ENCODE peak calls at places on chromosomes 4 and X, in ten cellular contexts. C is LoVo; X is SK-MEL-5; S is naive B cell; V is stimulated activated CD8-positive, alpha-beta memory T cell treated with anti-CD3 and anti-CD28 coated beads, Interleukin-4, amount 100 ng/mL, for 24 hours; P is pancreas; B is Karpas-422; Q is HTR-8/SVneo; M is K562; L is dorsolateral prefrontal cortex. T is an unnamed sample.

GRCh38 chr4:113052379-113052951 is 3.0 kb downstream of the ANK2 start:
- DNase-seq in B (no peak), L (peak), V (no peak), P (no peak), C (no peak), S (no peak), X (no peak), Q (no peak), M (peak), T (no peak)

GRCh38 chr4:15695240-15695699 is 7.6 kb upstream of the BST1 start:
- DNase-seq in S (no peak), L (no peak), M (no peak), C (peak), Q (peak), V (no peak), B (no peak), P (no peak), X (peak), T (peak)

GRCh38 chrX:49272426-49272825 is 2.8 kb downstream of the PPP1R3F start:
- DNase-seq in P (peak), V (no peak), C (no peak), X (no peak), L (no peak), S (no peak), Q (no peak), M (no peak), B (no peak), T (no peak)

GRCh38 chr4:64520393-64520792 is 111.1 kb upstream of the TECRL start:
- DNase-seq in Q (no peak), B (no peak), C (no peak), X (no peak), V (no peak), M (no peak), S (no peak), P (no peak), L (no peak), T (no peak)

GRCh38 chr4:109611045-109611616 is 51.1 kb downstream of the MCUB start:
- DNase-seq in B (peak), C (peak), P (no peak), L (no peak), X (no peak), M (no peak), V (no peak), S (no peak), Q (no peak), T (no peak)

GRCh38 chr4:147760695-147761094 is 28.8 kb downstream of the ARHGAP10 start:
- DNase-seq in Q (no peak), M (no peak), L (no peak), X (peak), V (no peak), C (no peak), S (no peak), P (peak), B (no peak), T (no peak)

GRCh38 chr4:6733358-6734164 is 17.6 kb downstream of the BLOC1S4 start:
- DNase-seq in Q (no peak), M (peak), S (no peak), P (no peak), B (no peak), C (no peak), L (no peak), X (no peak), V (no peak), T (no peak)

GRCh38 chr4:48141048-48141447 is 7.0 kb upstream of the TXK start:
- DNase-seq in P (no peak), B (peak), V (no peak), M (peak), C (peak), Q (peak), X (peak), S (peak), L (no peak), T (no peak)

GRCh38 chr4:78510681-78511080 is 40.9 kb upstream of the ANXA3 start:
- DNase-seq in X (no peak), C (no peak), S (no peak), V (no peak), P (no peak), L (no peak), B (no peak), M (no peak), Q (no peak), T (no peak)

GRCh38 chr4:6393544-6394475 is 78.6 kb downstream of the PPP2R2C start:
- DNase-seq in P (no peak), C (no peak), Q (no peak), B (no peak), V (no peak), S (no peak), M (no peak), L (no peak), X (no peak), T (no peak)

GRCh38 chr4:175440776-175441175 is 371.3 kb downstream of the GPM6A start:
- DNase-seq in P (no peak), M (no peak), V (no peak), X (no peak), L (no peak), S (no peak), Q (no peak), B (no peak), C (no peak), T (no peak)

GRCh38 chr4:83179205-83179604 is 64.7 kb upstream of the PLAC8 start:
- DNase-seq in L (no peak), M (no peak), V (no peak), X (no peak), P (no peak), S (no peak), Q (no peak), C (no peak), B (no peak), T (no peak)

GRCh38 chr4:29113960-29114359 is 1606.2 kb upstream of the PCDH7 start:
- DNase-seq in Q (no peak), L (no peak), V (no peak), M (no peak), C (no peak), X (no peak), P (no peak), B (no peak), S (no peak), T (no peak)

GRCh38 chr4:186676531-186677158 is 47.0 kb downstream of the FAT1 start:
- DNase-seq in L (no peak), M (no peak), Q (peak), C (no peak), X (peak), V (no peak), B (no peak), P (no peak), S (no peak), T (no peak)

GRCh38 chr4:6884341-6884870 is 25.2 kb upstream of the TBC1D14 start:
- DNase-seq in C (no peak), S (no peak), V (no peak), L (no peak), P (no peak), M (no peak), X (no peak), Q (no peak), B (no peak), T (no peak)

GRCh38 chrX:40090050-40090804 is 7.5 kb downstream of the BCOR start:
- DNase-seq in Q (no peak), M (peak), C (no peak), P (peak), X (no peak), S (peak), L (no peak), B (no peak), V (no peak), T (no peak)

GRCh38 chr4:10965196-10965595 is 280.6 kb upstream of the CLNK start:
- DNase-seq in S (no peak), Q (no peak), L (no peak), V (no peak), B (no peak), M (no peak), P (no peak), X (no peak), C (no peak), T (no peak)

GRCh38 chr4:151486166-151486565 is 77.2 kb downstream of the FHIP1A start:
- DNase-seq in P (no peak), Q (peak), M (no peak), X (no peak), B (no peak), C (no peak), S (no peak), L (no peak), V (no peak), T (no peak)

GRCh38 chrX:118593407-118593806 is 97.8 kb downstream of the DOCK11 start:
- DNase-seq in Q (no peak), B (peak), M (no peak), S (no peak), X (no peak), P (no peak), L (no peak), V (no peak), C (no peak), T (no peak)

GRCh38 chr4:135508006-135508714 is 1306.6 kb upstream of the PABPC4L start:
- DNase-seq in P (no peak), M (no peak), S (no peak), C (peak), V (no peak), L (no peak), X (peak), Q (peak), B (no peak), T (peak)

GRCh38 chrX:49884290-49884862 is 5.1 kb downstream of the USP27X start:
- DNase-seq in C (peak), V (peak), M (peak), L (peak), S (peak), X (peak), P (peak), B (peak), Q (peak), T (peak)

GRCh38 chr4:6461301-6462165 is 10.9 kb downstream of the PPP2R2C start:
- DNase-seq in B (no peak), Q (no peak), L (peak), V (no peak), C (no peak), P (no peak), M (no peak), S (no peak), X (no peak), T (no peak)

GRCh38 chr4:17068396-17068795 is 170.0 kb upstream of the LDB2 start:
- DNase-seq in S (no peak), L (no peak), P (no peak), V (no peak), X (no peak), B (no peak), C (no peak), Q (no peak), M (no peak), T (no peak)

GRCh38 chr4:79851625-79852304 is 221.3 kb downstream of the ANTXR2 start:
- DNase-seq in C (no peak), S (no peak), Q (no peak), B (no peak), M (no peak), X (no peak), L (no peak), P (no peak), V (no peak), T (no peak)

GRCh38 chr4:163180087-163180486 is 13.4 kb upstream of the NAF1 start:
- DNase-seq in Q (no peak), L (no peak), C (no peak), P (no peak), M (peak), X (no peak), V (no peak), S (no peak), B (no peak), T (no peak)

GRCh38 chr4:148522995-148523394 is 80.8 kb upstream of the NR3C2 start:
- DNase-seq in X (no peak), S (no peak), L (no peak), P (no peak), C (no peak), Q (no peak), M (no peak), B (no peak), V (no peak), T (no peak)

GRCh38 chr4:104294811-104295210 is 199.9 kb downstream of the CXXC4 start:
- DNase-seq in Q (no peak), B (no peak), P (no peak), V (no peak), S (no peak), L (no peak), M (no peak), X (no peak), C (no peak), T (no peak)

GRCh38 chr4:41264212-41264611 is 7.5 kb downstream of the UCHL1 start:
- DNase-seq in Q (no peak), V (no peak), X (no peak), B (no peak), P (no peak), L (no peak), S (no peak), C (no peak), M (no peak), T (no peak)

GRCh38 chr4:74098628-74098995 is 383 bp downstream of the CXCL2 start:
- DNase-seq in V (no peak), Q (no peak), P (no peak), L (no peak), S (peak), B (no peak), C (no peak), M (peak), X (no peak), T (no peak)

GRCh38 chr4:52932586-52933482 is 70.7 kb downstream of the RASL11B start:
- DNase-seq in V (no peak), M (no peak), P (no peak), S (no peak), Q (no peak), L (no peak), B (no peak), C (no peak), X (no peak), T (no peak)

GRCh38 chrX:153662266-153662665 is 11.3 kb downstream of the PNCK start:
- DNase-seq in X (no peak), V (peak), C (peak), S (peak), L (peak), B (peak), P (peak), M (peak), Q (no peak), T (peak)

GRCh38 chr4:8662776-8663175 is 70.2 kb downstream of the CPZ start:
- DNase-seq in V (no peak), Q (no peak), B (no peak), C (no peak), X (no peak), P (no peak), M (no peak), S (no peak), L (no peak), T (no peak)

GRCh38 chr4:164481306-164482091 is 272.4 kb upstream of the SMIM31 start:
- DNase-seq in V (no peak), Q (no peak), S (no peak), M (no peak), C (no peak), B (no peak), X (no peak), P (no peak), L (no peak), T (no peak)

GRCh38 chr4:105923507-105924238 is 28.4 kb downstream of the NPNT start:
- DNase-seq in C (peak), X (peak), V (no peak), L (no peak), M (no peak), Q (no peak), P (no peak), S (no peak), B (no peak), T (peak)

GRCh38 chrX:112839856-112840255 is 775 bp downstream of the AMOT start:
- DNase-seq in V (no peak), Q (no peak), P (no peak), B (no peak), C (no peak), S (no peak), M (no peak), L (no peak), X (no peak), T (no peak)

GRCh38 chr4:99979872-99980271 is 29.8 kb upstream of the H2AZ1 start:
- DNase-seq in V (no peak), B (no peak), S (no peak), M (no peak), Q (no peak), X (no peak), L (no peak), C (no peak), P (no peak), T (no peak)

GRCh38 chr4:155442267-155443105 is 65.7 kb upstream of the MAP9 start:
- DNase-seq in P (peak), Q (peak), M (peak), X (peak), L (peak), C (peak), B (peak), S (peak), V (peak), T (peak)

T was measured in HCT116.